ENCODE peak calls at places on chromosomes 4 and X, in six cellular contexts. One of them, this sample, is unnamed.
A peak's percentile ranks its signal among the peaks of the same experiment; 100 is the strongest.

GRCh38 chrX:79161655-79162054 is 17.2 kb downstream of the GPR174 start:
- DNase-seq in Daoy: no peak
- DNase-seq in NCI-H1436: no peak
- DNase-seq in iPS-NIHi11: no peak
- DNase-seq in IMR-90: no peak
- DNase-seq in LHCN-M2: no peak
- DNase-seq in this sample: no peak

GRCh38 chrX:134721766-134722532 is 63.7 kb upstream of the PLAC1 start:
- DNase-seq in Daoy: no peak
- DNase-seq in NCI-H1436: no peak
- DNase-seq in iPS-NIHi11: no peak
- DNase-seq in IMR-90: no peak
- DNase-seq in LHCN-M2: no peak
- DNase-seq in this sample: no peak

GRCh38 chr4:118834960-118835895 is 698 bp downstream of the SEC24D start:
- DNase-seq in Daoy: peak; percentile 71
- DNase-seq in NCI-H1436: peak; percentile 5
- DNase-seq in iPS-NIHi11: peak; percentile 49
- DNase-seq in IMR-90: peak; percentile 94
- DNase-seq in LHCN-M2: peak; percentile 90
- DNase-seq in this sample: peak; percentile 43

GRCh38 chr4:102061133-102061532 is 270.6 kb downstream of the BANK1 start:
- DNase-seq in Daoy: no peak
- DNase-seq in NCI-H1436: no peak
- DNase-seq in iPS-NIHi11: no peak
- DNase-seq in IMR-90: no peak
- DNase-seq in LHCN-M2: no peak
- DNase-seq in this sample: no peak

GRCh38 chrX:136780241-136780640 is 491 bp downstream of the ARHGEF6 start:
- DNase-seq in Daoy: no peak
- DNase-seq in NCI-H1436: no peak
- DNase-seq in iPS-NIHi11: no peak
- DNase-seq in IMR-90: no peak
- DNase-seq in LHCN-M2: peak; percentile 49
- DNase-seq in this sample: no peak

GRCh38 chr4:108166038-108166437 is 2.7 kb downstream of the LEF1 start:
- DNase-seq in Daoy: no peak
- DNase-seq in NCI-H1436: no peak
- DNase-seq in iPS-NIHi11: no peak
- DNase-seq in IMR-90: no peak
- DNase-seq in LHCN-M2: no peak
- DNase-seq in this sample: no peak

GRCh38 chr4:21790437-21791029 is 158.0 kb downstream of the KCNIP4 start:
- DNase-seq in Daoy: no peak
- DNase-seq in NCI-H1436: no peak
- DNase-seq in iPS-NIHi11: no peak
- DNase-seq in IMR-90: peak; percentile 54
- DNase-seq in LHCN-M2: peak; percentile 59
- DNase-seq in this sample: no peak

GRCh38 chr4:74456056-74456744 is 11.3 kb downstream of the AREG start:
- DNase-seq in Daoy: no peak
- DNase-seq in NCI-H1436: no peak
- DNase-seq in iPS-NIHi11: no peak
- DNase-seq in IMR-90: no peak
- DNase-seq in LHCN-M2: no peak
- DNase-seq in this sample: no peak

GRCh38 chrX:119606508-119607389 is 525 bp upstream of the NKRF start:
- DNase-seq in Daoy: no peak
- DNase-seq in NCI-H1436: no peak
- DNase-seq in iPS-NIHi11: no peak
- DNase-seq in IMR-90: peak; percentile 49
- DNase-seq in LHCN-M2: peak; percentile 33
- DNase-seq in this sample: no peak

GRCh38 chr4:164204434-164204833 is 549.5 kb upstream of the SMIM31 start:
- DNase-seq in Daoy: peak; percentile 66
- DNase-seq in NCI-H1436: no peak
- DNase-seq in iPS-NIHi11: peak; percentile 40
- DNase-seq in IMR-90: peak; percentile 12
- DNase-seq in LHCN-M2: peak; percentile 92
- DNase-seq in this sample: peak; percentile 13

GRCh38 chrX:69232945-69233344 is 67.7 kb upstream of the PJA1 start:
- DNase-seq in Daoy: no peak
- DNase-seq in NCI-H1436: peak; percentile 27
- DNase-seq in iPS-NIHi11: no peak
- DNase-seq in IMR-90: no peak
- DNase-seq in LHCN-M2: no peak
- DNase-seq in this sample: no peak

GRCh38 chrX:48911407-48912182 is at the start of gene SLC35A2:
- DNase-seq in Daoy: peak; percentile 78
- DNase-seq in NCI-H1436: peak; percentile 48
- DNase-seq in iPS-NIHi11: peak; percentile 73
- DNase-seq in IMR-90: peak; percentile 64
- DNase-seq in LHCN-M2: peak; percentile 63
- DNase-seq in this sample: no peak

GRCh38 chr4:156901871-156902270 is 69.7 kb downstream of the PDGFC start:
- DNase-seq in Daoy: no peak
- DNase-seq in NCI-H1436: no peak
- DNase-seq in iPS-NIHi11: no peak
- DNase-seq in IMR-90: peak; percentile 22
- DNase-seq in LHCN-M2: peak; percentile 49
- DNase-seq in this sample: no peak

GRCh38 chr4:48490012-48490679 is at the start of gene ZAR1:
- DNase-seq in Daoy: peak; percentile 20
- DNase-seq in NCI-H1436: no peak
- DNase-seq in iPS-NIHi11: peak; percentile 66
- DNase-seq in IMR-90: no peak
- DNase-seq in LHCN-M2: no peak
- DNase-seq in this sample: no peak

GRCh38 chrX:109732319-109732779 is 708 bp downstream of the ACSL4 start:
- DNase-seq in Daoy: peak; percentile 26
- DNase-seq in NCI-H1436: no peak
- DNase-seq in iPS-NIHi11: peak; percentile 2
- DNase-seq in IMR-90: peak; percentile 59
- DNase-seq in LHCN-M2: peak; percentile 52
- DNase-seq in this sample: no peak

GRCh38 chr4:132767901-132768300 is 381.2 kb upstream of the PCDH10 start:
- DNase-seq in Daoy: no peak
- DNase-seq in NCI-H1436: no peak
- DNase-seq in iPS-NIHi11: no peak
- DNase-seq in IMR-90: no peak
- DNase-seq in LHCN-M2: no peak
- DNase-seq in this sample: no peak